ENCODE peak calls at places on chromosomes 7 and 10, in five cellular contexts. M, P, C, E and R are unnamed samples.

GRCh38 chr10:125025341-125025740 is 83.4 kb downstream of the ZRANB1 start:
- DNase-seq in C (no peak), P (no peak), M (no peak), E (no peak), R (no peak)

GRCh38 chr10:121860810-121861209 is 67.0 kb downstream of the ATE1 start:
- DNase-seq in E (no peak), P (no peak), C (no peak), M (no peak), R (no peak)

GRCh38 chr7:74462707-74463100 is 9.0 kb downstream of the GTF2IRD1 start:
- DNase-seq in C (no peak), M (no peak), P (peak), E (no peak), R (no peak)

GRCh38 chr7:5210751-5211338 is 20.8 kb downstream of the WIPI2 start:
- DNase-seq in M (no peak), E (no peak), C (no peak), P (no peak), R (no peak)

GRCh38 chr7:22665816-22666375 is 61.1 kb upstream of the IL6 start:
- DNase-seq in C (no peak), P (no peak), E (no peak), M (no peak), R (no peak)

GRCh38 chr7:21412291-21412896 is 15.5 kb upstream of the SP4 start:
- DNase-seq in P (no peak), C (peak), M (no peak), E (peak), R (no peak)

GRCh38 chr10:69803809-69804208 is 2.1 kb downstream of the COL13A1 start:
- DNase-seq in M (no peak), E (no peak), P (peak), C (no peak), R (no peak)

GRCh38 chr10:123529146-123529760 is 136.9 kb upstream of the GPR26 start:
- DNase-seq in M (no peak), C (no peak), P (no peak), E (no peak), R (no peak)

GRCh38 chr7:23980081-23980480 is 270.1 kb downstream of the STK31 start:
- DNase-seq in P (no peak), M (no peak), C (no peak), E (no peak), R (no peak)

GRCh38 chr10:44267007-44267406 is 117.9 kb downstream of the CXCL12 start:
- DNase-seq in C (no peak), P (no peak), M (no peak), E (no peak), R (no peak)

GRCh38 chr10:19488592-19489280 is 327.5 kb upstream of the PLXDC2 start:
- DNase-seq in M (no peak), E (no peak), C (no peak), P (peak), R (peak)

GRCh38 chr7:20798694-20799121 is 12.0 kb upstream of the SP8 start:
- DNase-seq in P (no peak), E (no peak), M (no peak), C (no peak), R (no peak)

GRCh38 chr7:155846936-155847335 is 34.7 kb upstream of the SHH start:
- DNase-seq in P (no peak), M (no peak), C (no peak), E (no peak), R (no peak)

GRCh38 chr7:142864980-142865747 is 10.3 kb downstream of the EPHB6 start:
- DNase-seq in E (no peak), C (no peak), M (no peak), P (no peak), R (no peak)

GRCh38 chr10:3780056-3780765 is 4.8 kb downstream of the KLF6 start:
- DNase-seq in C (no peak), M (no peak), E (no peak), P (peak), R (peak)

GRCh38 chr7:31948041-31948440 is 122.2 kb downstream of the PDE1C start:
- DNase-seq in E (no peak), M (peak), C (no peak), P (no peak), R (no peak)

GRCh38 chr7:103065666-103066065 is 8.9 kb downstream of the FBXL13 start:
- DNase-seq in P (no peak), M (peak), E (no peak), C (peak), R (peak)

GRCh38 chr7:75968012-75968411 is 26.4 kb downstream of the TMEM120A start:
- DNase-seq in E (no peak), C (no peak), P (peak), M (no peak), R (no peak)

GRCh38 chr7:96674565-96674964 is 35.1 kb downstream of the SEM1 start:
- DNase-seq in E (no peak), M (no peak), C (no peak), P (no peak), R (no peak)

GRCh38 chr10:69696073-69696731 is 66.2 kb downstream of the FAM241B start:
- DNase-seq in P (no peak), C (peak), M (peak), E (no peak), R (peak)

GRCh38 chr10:22285130-22285529 is 31.1 kb upstream of the COMMD3 start:
- DNase-seq in P (no peak), M (no peak), E (no peak), C (no peak), R (peak)

GRCh38 chr10:126227762-126228134 is 160.5 kb downstream of the ADAM12 start:
- DNase-seq in P (no peak), C (no peak), M (no peak), E (no peak), R (no peak)

GRCh38 chr7:20846791-20847190 is 60.1 kb upstream of the SP8 start:
- DNase-seq in C (no peak), P (no peak), M (no peak), E (no peak), R (no peak)

GRCh38 chr10:119368991-119369869 is 161.9 kb downstream of the GRK5 start:
- DNase-seq in C (no peak), M (no peak), P (no peak), E (no peak), R (no peak)

DNA sequence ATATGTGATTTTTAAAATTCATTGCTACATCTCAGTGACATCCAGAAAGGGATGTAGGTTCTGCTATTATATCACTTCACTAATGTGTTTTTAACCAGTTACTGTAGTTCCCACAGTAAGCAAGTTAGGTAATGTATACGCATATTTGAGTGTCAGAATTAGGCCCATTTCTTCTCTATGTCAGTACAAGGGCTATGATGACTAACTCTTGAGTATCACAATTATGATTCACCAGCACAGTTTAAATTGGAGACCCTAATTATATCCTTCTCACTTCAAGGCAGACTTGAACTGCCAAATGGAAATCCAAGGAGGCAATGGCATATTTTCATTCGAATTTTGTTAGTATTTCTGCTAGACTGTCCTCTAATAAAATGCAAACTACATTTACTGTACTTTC is 23.6 kb downstream of the BZW2 start:
- DNase-seq in C (no peak), P (no peak), M (no peak), E (no peak), R (no peak)
- H3K27ac ChIP-seq in C (no peak), P (peak), M (no peak), E (no peak), R (no peak)

GRCh38 chr10:112526906-112527305 is 79.9 kb downstream of the VTI1A start:
- DNase-seq in E (no peak), M (no peak), C (no peak), P (no peak), R (no peak)
- TF ChIP-seq CTCF in E (no peak), M (peak), C (no peak), P (no peak), R (no peak)

DNA sequence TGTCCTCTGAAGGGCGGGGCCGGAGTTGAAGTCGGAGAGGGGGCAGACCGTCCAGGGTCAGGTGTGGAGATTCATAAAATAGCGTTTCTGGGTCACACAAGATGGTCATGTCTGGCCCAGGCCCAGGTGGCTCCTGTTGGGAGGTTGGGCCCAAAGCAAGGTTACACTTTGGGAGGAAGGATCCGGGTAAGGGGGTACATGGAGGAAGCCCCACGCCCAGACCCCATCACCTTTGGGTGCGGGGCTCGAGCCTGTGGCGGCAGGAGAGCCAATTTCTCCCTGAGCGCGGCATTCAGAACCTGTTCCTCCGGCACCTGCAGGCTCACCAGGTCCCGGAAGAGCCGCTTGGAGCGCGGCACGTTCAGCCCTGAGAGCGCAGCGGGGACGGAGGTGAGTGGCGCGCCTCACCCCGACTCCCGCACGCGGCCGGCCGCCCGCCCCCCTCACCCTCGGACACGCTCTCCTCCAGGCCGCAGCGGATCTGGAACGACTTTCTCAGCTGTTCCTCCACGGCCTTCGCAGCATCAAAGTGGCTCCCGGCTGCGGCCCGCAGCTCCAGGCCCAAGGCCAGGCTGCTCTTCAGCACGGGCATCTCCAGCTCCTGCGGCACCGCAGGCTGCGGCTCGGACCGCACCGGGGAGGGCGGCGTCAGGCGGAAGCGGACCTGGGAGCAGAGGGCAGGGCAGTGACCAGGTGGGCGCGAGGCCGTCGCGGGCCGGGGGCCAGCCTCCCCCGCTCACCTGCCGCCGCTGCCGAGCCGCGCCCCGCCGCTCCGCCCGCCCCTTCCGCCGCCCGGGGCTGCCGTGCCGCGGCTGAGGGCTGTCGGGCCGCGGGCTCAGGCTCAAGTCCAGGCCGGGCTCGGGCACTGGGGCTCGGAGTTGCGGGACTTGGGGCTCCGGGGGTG is 644 bp downstream of the PPP1R35 start:
- DNase-seq in C (peak), P (no peak), M (no peak), E (no peak), R (peak)
- TF ChIP-seq POLR2A in C (peak), P (no peak), M (no peak), E (peak), R (peak)

DNA sequence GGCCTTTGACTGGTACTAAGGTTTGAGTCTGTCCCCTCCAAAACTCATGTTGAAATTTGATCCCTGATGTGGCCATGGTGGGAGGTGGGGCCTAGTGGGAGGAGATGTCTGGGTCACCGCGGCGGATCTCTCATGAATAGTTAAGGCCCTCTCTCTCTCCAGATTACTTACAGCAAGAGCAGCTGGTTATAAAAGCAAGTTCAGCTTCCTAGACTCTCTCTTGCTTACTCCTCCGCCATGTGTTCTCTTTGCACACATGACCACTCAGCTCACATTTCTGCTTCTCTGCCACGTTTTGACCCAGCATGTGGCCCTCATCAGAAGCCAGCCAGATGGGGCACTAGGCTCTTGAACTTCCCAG is 29.9 kb upstream of the ZMIZ1 start:
- DNase-seq in C (peak), P (peak), E (no peak), M (no peak), R (no peak)
- H3K27ac ChIP-seq in C (peak), P (peak), E (no peak), M (no peak), R (no peak)